ENCODE peak calls at places on chromosomes 5 and 9, in eight cellular contexts. C is CD8-positive, alpha-beta memory T cell; Q is stimulated activated CD4-positive, alpha-beta T cell treated with anti-CD3 and anti-CD28 coated beads, Interleukin-1b, Interleukin-23, amount 100 ng/mL, for 24 hours; K is stomach; W is trophoblast cell; S is effector memory CD8-positive, alpha-beta T cell; X is A549; J is NCI-H187 treated with DMSO at 0.1 percent for 48 hours. I is an unnamed sample.

GRCh38 chr5:144436007-144436406 is 265.3 kb downstream of the KCTD16 start:
- DNase-seq in X (no peak), C (no peak), S (no peak), J (no peak), W (no peak), Q (no peak), K (no peak), I (peak; percentile 84)

GRCh38 chr9:4382722-4383317 is 83.0 kb upstream of the GLIS3 start:
- DNase-seq in K (no peak), X (no peak), C (no peak), W (peak; percentile 57), S (peak; percentile 4), Q (no peak), J (no peak), I (peak; percentile 52)

GRCh38 chr5:160221082-160221481 is 8.2 kb upstream of the FABP6 start:
- DNase-seq in K (no peak), Q (no peak), W (no peak), C (no peak), X (no peak), J (no peak), S (no peak), I (no peak)

GRCh38 chr9:38214441-38214840 is 145.4 kb upstream of the SHB start:
- DNase-seq in W (no peak), S (no peak), X (no peak), C (no peak), K (no peak), Q (no peak), J (no peak), I (no peak)

GRCh38 chr9:89923961-89924504 is 319.2 kb downstream of the GADD45G start:
- DNase-seq in W (peak; percentile 88), K (peak; percentile 38), X (no peak), Q (no peak), J (no peak), C (no peak), S (no peak), I (no peak)

GRCh38 chr9:120904999-120905793 is 21.4 kb downstream of the TRAF1 start:
- DNase-seq in J (no peak), W (no peak), Q (no peak), K (no peak), C (peak; percentile 40), S (no peak), X (no peak), I (no peak)

GRCh38 chr9:33288828-33289483 is 1.4 kb upstream of the NFX1 start:
- DNase-seq in W (no peak), K (no peak), Q (no peak), X (no peak), J (no peak), S (no peak), C (no peak), I (no peak)

GRCh38 chr5:15554542-15554941 is 54.6 kb downstream of the FBXL7 start:
- DNase-seq in J (no peak), K (no peak), S (no peak), C (no peak), Q (no peak), X (no peak), W (no peak), I (no peak)

GRCh38 chr9:68852941-68853340 is 147.9 kb downstream of the PIP5K1B start:
- DNase-seq in J (no peak), C (no peak), X (no peak), Q (no peak), S (no peak), W (no peak), K (no peak), I (no peak)

GRCh38 chr9:8783999-8784398 is 984.4 kb upstream of the DMAC1 start:
- DNase-seq in J (no peak), K (no peak), Q (no peak), C (no peak), S (no peak), X (no peak), W (no peak), I (peak; percentile 28)

GRCh38 chr9:136667217-136667939 is 4.7 kb downstream of the EGFL7 start:
- DNase-seq in W (no peak), J (no peak), K (no peak), Q (no peak), C (no peak), S (no peak), X (no peak), I (no peak)

GRCh38 chr5:69335341-69335975 is 2.9 kb upstream of the CCDC125 start:
- DNase-seq in K (no peak), X (no peak), Q (no peak), C (no peak), W (peak; percentile 3), J (no peak), S (no peak), I (no peak)

GRCh38 chr5:72308853-72309191 is 11.2 kb downstream of the MRPS27 start:
- DNase-seq in S (no peak), C (no peak), J (no peak), Q (no peak), X (no peak), K (no peak), W (no peak), I (no peak)

GRCh38 chr9:4829956-4830355 is 37.2 kb downstream of the RCL1 start:
- DNase-seq in J (no peak), Q (no peak), C (no peak), S (no peak), X (no peak), W (no peak), K (no peak), I (no peak)

GRCh38 chr5:179267671-179268071 is 77.6 kb downstream of the ADAMTS2 start:
- DNase-seq in J (no peak), W (peak; percentile 17), X (no peak), Q (no peak), C (no peak), S (no peak), K (peak; percentile 23), I (no peak)

GRCh38 chr5:143653256-143653655 is 158.7 kb upstream of the HMHB1 start:
- DNase-seq in J (no peak), W (peak; percentile 47), K (no peak), S (no peak), X (no peak), Q (no peak), C (no peak), I (no peak)

GRCh38 chr9:116686693-116687073 is 422 bp upstream of the TRIM32 start:
- DNase-seq in X (no peak), Q (no peak), S (no peak), W (no peak), C (no peak), K (no peak), J (no peak), I (no peak)

GRCh38 chr9:91900057-91900816 is 49.8 kb downstream of the ROR2 start:
- DNase-seq in K (no peak), C (no peak), S (no peak), W (no peak), Q (no peak), J (peak; percentile 58), X (no peak), I (no peak)

GRCh38 chr5:91024727-91025126 is 358.4 kb downstream of the ARRDC3 start:
- DNase-seq in C (no peak), W (no peak), K (no peak), J (no peak), X (no peak), S (no peak), Q (no peak), I (peak; percentile 82)

GRCh38 chr9:122075135-122076030 is 17.7 kb downstream of the TTLL11 start:
- DNase-seq in S (no peak), J (no peak), C (no peak), X (no peak), K (no peak), W (peak; percentile 77), Q (no peak), I (no peak)